ENCODE peak calls at places on chromosomes 13 and 19, in five cellular contexts. T, R, Q, C and B are unnamed samples.

GRCh38 chr19:42422576-42423461 is 4.4 kb downstream of the LIPE start:
- DNase-seq in R (peak; percentile 43), C (no peak), T (peak; percentile 70), Q (peak; percentile 33), B (peak; percentile 50)

GRCh38 chr13:73533111-73533510 is 474.3 kb downstream of the KLF5 start:
- DNase-seq in C (no peak), R (no peak), T (no peak), Q (no peak), B (no peak)

GRCh38 chr13:111876506-111876905 is 190.4 kb upstream of the SOX1 start:
- DNase-seq in R (no peak), T (no peak), C (no peak), Q (no peak), B (no peak)

GRCh38 chr19:1266818-1267440 is 2.2 kb upstream of the CIRBP start:
- DNase-seq in T (peak; percentile 89), C (no peak), R (peak; percentile 64), Q (peak; percentile 61), B (peak; percentile 76)

GRCh38 chr19:13103961-13104847 is 1.5 kb upstream of the LYL1 start:
- DNase-seq in R (peak; percentile 51), T (no peak), Q (peak; percentile 47), C (no peak), B (peak; percentile 93)

GRCh38 chr19:1259873-1260748 is 9.0 kb upstream of the CIRBP start:
- DNase-seq in C (peak; percentile 44), T (no peak), R (no peak), Q (no peak), B (no peak)

GRCh38 chr19:18637644-18638630 is 1.1 kb downstream of the KLHL26 start:
- DNase-seq in T (no peak), C (no peak), R (no peak), Q (no peak), B (no peak)

GRCh38 chr13:49340161-49340560 is 92.4 kb downstream of the CDADC1 start:
- DNase-seq in C (no peak), T (no peak), Q (no peak), R (no peak), B (no peak)

GRCh38 chr13:108483981-108484380 is 145.4 kb upstream of the MYO16 start:
- DNase-seq in C (no peak), Q (no peak), T (no peak), R (no peak), B (no peak)

GRCh38 chr19:4870025-4870700 is 2.7 kb upstream of the PLIN3 start:
- DNase-seq in R (no peak), Q (no peak), T (no peak), C (peak; percentile 98), B (peak; percentile 64)

GRCh38 chr13:73608157-73608516 is 526.1 kb downstream of the KLF12 start:
- DNase-seq in R (no peak), C (no peak), Q (no peak), T (no peak), B (no peak)

GRCh38 chr13:34035676-34036325 is 217.9 kb downstream of the RFC3 start:
- DNase-seq in R (no peak), T (no peak), C (peak; percentile 70), Q (no peak), B (no peak)

GRCh38 chr13:47480121-47480520 is 521.0 kb downstream of the SUCLA2 start:
- DNase-seq in C (peak; percentile 95), R (no peak), Q (no peak), T (no peak), B (no peak)

GRCh38 chr13:65856464-65856863 is 1373.7 kb downstream of the PCDH9 start:
- DNase-seq in Q (no peak), C (peak; percentile 38), R (no peak), T (no peak), B (no peak)

GRCh38 chr19:12721656-12722565 is 1.8 kb downstream of the TNPO2 start:
- DNase-seq in Q (peak; percentile 33), R (peak; percentile 38), C (peak; percentile 76), T (peak; percentile 81), B (peak; percentile 77)

GRCh38 chr19:46297700-46298476 is 1.0 kb downstream of the HIF3A start:
- DNase-seq in T (peak; percentile 75), R (no peak), C (no peak), Q (no peak), B (peak; percentile 84)

GRCh38 chr13:50713849-50714248 is 129.6 kb downstream of the DLEU7 start:
- DNase-seq in T (no peak), Q (no peak), C (peak; percentile 81), R (no peak), B (no peak)

GRCh38 chr19:18233224-18233825 is 7.1 kb upstream of the PDE4C start:
- DNase-seq in R (peak; percentile 19), C (peak; percentile 55), Q (peak; percentile 16), T (no peak), B (peak; percentile 58)

GRCh38 chr19:47228937-47229673 is 1.9 kb downstream of the BBC3 start:
- DNase-seq in T (no peak), Q (peak; percentile 20), R (no peak), C (peak; percentile 43), B (peak; percentile 52)

GRCh38 chr19:10461047-10461949 is 41.0 kb downstream of the PDE4A start:
- DNase-seq in T (peak; percentile 98), R (peak; percentile 78), Q (peak; percentile 75), C (peak; percentile 94), B (peak; percentile 95)